ENCODE peak calls at places on chromosomes 6 and 20, in seven cellular contexts. One of them, this sample, is unnamed.
A peak's percentile ranks its signal among the peaks of the same experiment; 100 is the strongest.

GRCh38 chr6:32152414-32153251 is 894 bp upstream of the PRRT1 start:
- DNase-seq in pancreas: no peak
- DNase-seq in spleen: no peak
- DNase-seq in tibial nerve: no peak
- DNase-seq in stomach: peak; percentile 28
- DNase-seq in HCT116: no peak
- DNase-seq in right atrium auricular region: no peak
- DNase-seq in this sample: no peak

GRCh38 chr6:6920114-6920983 is 187.4 kb upstream of the RREB1 start:
- DNase-seq in pancreas: no peak
- DNase-seq in spleen: no peak
- DNase-seq in tibial nerve: no peak
- DNase-seq in stomach: no peak
- DNase-seq in HCT116: no peak
- DNase-seq in right atrium auricular region: no peak
- DNase-seq in this sample: no peak

GRCh38 chr6:17490724-17491123 is 97.3 kb downstream of the CAP2 start:
- DNase-seq in pancreas: no peak
- DNase-seq in spleen: no peak
- DNase-seq in tibial nerve: no peak
- DNase-seq in stomach: no peak
- DNase-seq in HCT116: no peak
- DNase-seq in right atrium auricular region: no peak
- DNase-seq in this sample: no peak

GRCh38 chr6:35400901-35401311 is 51.2 kb upstream of the FANCE start:
- DNase-seq in pancreas: no peak
- DNase-seq in spleen: no peak
- DNase-seq in tibial nerve: no peak
- DNase-seq in stomach: peak; percentile 77
- DNase-seq in HCT116: peak; percentile 79
- DNase-seq in right atrium auricular region: no peak
- DNase-seq in this sample: no peak

GRCh38 chr6:168939771-168940170 is 313.9 kb downstream of the THBS2 start:
- DNase-seq in pancreas: no peak
- DNase-seq in spleen: no peak
- DNase-seq in tibial nerve: no peak
- DNase-seq in stomach: no peak
- DNase-seq in HCT116: no peak
- DNase-seq in right atrium auricular region: no peak
- DNase-seq in this sample: no peak

GRCh38 chr6:170075659-170076223 is 215.1 kb downstream of the DLL1 start:
- DNase-seq in pancreas: no peak
- DNase-seq in spleen: peak; percentile 67
- DNase-seq in tibial nerve: no peak
- DNase-seq in stomach: peak; percentile 21
- DNase-seq in HCT116: no peak
- DNase-seq in right atrium auricular region: no peak
- DNase-seq in this sample: no peak

GRCh38 chr6:13187692-13188091 is 140.6 kb downstream of the TBC1D7 start:
- DNase-seq in pancreas: no peak
- DNase-seq in spleen: no peak
- DNase-seq in tibial nerve: no peak
- DNase-seq in stomach: no peak
- DNase-seq in HCT116: no peak
- DNase-seq in right atrium auricular region: no peak
- DNase-seq in this sample: no peak

GRCh38 chr6:166058064-166058739 is 109.4 kb downstream of the TBXT start:
- DNase-seq in pancreas: peak; percentile 36
- DNase-seq in spleen: no peak
- DNase-seq in tibial nerve: no peak
- DNase-seq in stomach: no peak
- DNase-seq in HCT116: no peak
- DNase-seq in right atrium auricular region: no peak
- DNase-seq in this sample: no peak

GRCh38 chr20:37327748-37328147 is 18.2 kb upstream of the SRC start:
- DNase-seq in pancreas: no peak
- DNase-seq in spleen: peak; percentile 47
- DNase-seq in tibial nerve: peak; percentile 75
- DNase-seq in stomach: peak; percentile 47
- DNase-seq in HCT116: no peak
- DNase-seq in right atrium auricular region: peak; percentile 94
- DNase-seq in this sample: peak; percentile 62

GRCh38 chr6:116969211-116969863 is 92.3 kb downstream of the RFX6 start:
- DNase-seq in pancreas: peak; percentile 17
- DNase-seq in spleen: no peak
- DNase-seq in tibial nerve: no peak
- DNase-seq in stomach: peak; percentile 26
- DNase-seq in HCT116: peak; percentile 57
- DNase-seq in right atrium auricular region: no peak
- DNase-seq in this sample: no peak

GRCh38 chr6:27834384-27834783 is 77.8 kb downstream of the OR2B2 start:
- DNase-seq in pancreas: no peak
- DNase-seq in spleen: no peak
- DNase-seq in tibial nerve: no peak
- DNase-seq in stomach: no peak
- DNase-seq in HCT116: no peak
- DNase-seq in right atrium auricular region: no peak
- DNase-seq in this sample: no peak

GRCh38 chr6:101086473-101086872 is 205.3 kb upstream of the ASCC3 start:
- DNase-seq in pancreas: no peak
- DNase-seq in spleen: no peak
- DNase-seq in tibial nerve: no peak
- DNase-seq in stomach: no peak
- DNase-seq in HCT116: no peak
- DNase-seq in right atrium auricular region: no peak
- DNase-seq in this sample: no peak

GRCh38 chr20:4026093-4026601 is 10.8 kb upstream of the RNF24 start:
- DNase-seq in pancreas: no peak
- DNase-seq in spleen: no peak
- DNase-seq in tibial nerve: no peak
- DNase-seq in stomach: no peak
- DNase-seq in HCT116: no peak
- DNase-seq in right atrium auricular region: peak; percentile 55
- DNase-seq in this sample: no peak

GRCh38 chr6:143884161-143884560 is 19.9 kb downstream of the ZC2HC1B start:
- DNase-seq in pancreas: no peak
- DNase-seq in spleen: no peak
- DNase-seq in tibial nerve: no peak
- DNase-seq in stomach: no peak
- DNase-seq in HCT116: no peak
- DNase-seq in right atrium auricular region: no peak
- DNase-seq in this sample: no peak

GRCh38 chr6:57222684-57223077 is 574 bp upstream of the RAB23 start:
- DNase-seq in pancreas: no peak
- DNase-seq in spleen: no peak
- DNase-seq in tibial nerve: no peak
- DNase-seq in stomach: no peak
- DNase-seq in HCT116: no peak
- DNase-seq in right atrium auricular region: no peak
- DNase-seq in this sample: no peak

GRCh38 chr20:40532103-40532502 is 156.9 kb downstream of the MAFB start:
- DNase-seq in pancreas: no peak
- DNase-seq in spleen: no peak
- DNase-seq in tibial nerve: no peak
- DNase-seq in stomach: no peak
- DNase-seq in HCT116: peak; percentile 48
- DNase-seq in right atrium auricular region: no peak
- DNase-seq in this sample: no peak

GRCh38 chr6:124226396-124226795 is 422.7 kb downstream of the NKAIN2 start:
- DNase-seq in pancreas: no peak
- DNase-seq in spleen: no peak
- DNase-seq in tibial nerve: no peak
- DNase-seq in stomach: no peak
- DNase-seq in HCT116: no peak
- DNase-seq in right atrium auricular region: no peak
- DNase-seq in this sample: no peak

GRCh38 chr6:90123796-90124195 is 172.8 kb downstream of the BACH2 start:
- DNase-seq in pancreas: no peak
- DNase-seq in spleen: no peak
- DNase-seq in tibial nerve: no peak
- DNase-seq in stomach: no peak
- DNase-seq in HCT116: no peak
- DNase-seq in right atrium auricular region: no peak
- DNase-seq in this sample: no peak

GRCh38 chr6:27582928-27583725 is 110.2 kb upstream of the ZNF184 start:
- DNase-seq in pancreas: no peak
- DNase-seq in spleen: no peak
- DNase-seq in tibial nerve: no peak
- DNase-seq in stomach: no peak
- DNase-seq in HCT116: no peak
- DNase-seq in right atrium auricular region: no peak
- DNase-seq in this sample: no peak

GRCh38 chr6:33199687-33200233 is 705 bp downstream of the RXRB start:
- DNase-seq in pancreas: peak; percentile 78
- DNase-seq in spleen: peak; percentile 94
- DNase-seq in tibial nerve: no peak
- DNase-seq in stomach: peak; percentile 75
- DNase-seq in HCT116: peak; percentile 74
- DNase-seq in right atrium auricular region: peak; percentile 68
- DNase-seq in this sample: peak; percentile 79

GRCh38 chr20:11891081-11891826 is 26.4 kb upstream of the BTBD3 start:
- DNase-seq in pancreas: peak; percentile 57
- DNase-seq in spleen: peak; percentile 81
- DNase-seq in tibial nerve: no peak
- DNase-seq in stomach: peak; percentile 51
- DNase-seq in HCT116: no peak
- DNase-seq in right atrium auricular region: no peak
- DNase-seq in this sample: peak; percentile 41

GRCh38 chr20:31239139-31239538 is 18.3 kb upstream of the DEFB115 start:
- DNase-seq in pancreas: no peak
- DNase-seq in spleen: no peak
- DNase-seq in tibial nerve: no peak
- DNase-seq in stomach: no peak
- DNase-seq in HCT116: no peak
- DNase-seq in right atrium auricular region: no peak
- DNase-seq in this sample: no peak

GRCh38 chr20:31237763-31238162 is 19.7 kb upstream of the DEFB115 start:
- DNase-seq in pancreas: no peak
- DNase-seq in spleen: no peak
- DNase-seq in tibial nerve: no peak
- DNase-seq in stomach: no peak
- DNase-seq in HCT116: no peak
- DNase-seq in right atrium auricular region: no peak
- DNase-seq in this sample: no peak

GRCh38 chr20:31236953-31237352 is 20.5 kb upstream of the DEFB115 start:
- DNase-seq in pancreas: no peak
- DNase-seq in spleen: no peak
- DNase-seq in tibial nerve: no peak
- DNase-seq in stomach: no peak
- DNase-seq in HCT116: no peak
- DNase-seq in right atrium auricular region: no peak
- DNase-seq in this sample: no peak
- H3K9me3 ChIP-seq in pancreas: no peaks in the 10 kb centered on the region
- H3K9me3 ChIP-seq in spleen: peaks cover 100% of the 10 kb centered on the region
- H3K9me3 ChIP-seq in tibial nerve: peaks cover 4% of the 10 kb centered on the region
- H3K9me3 ChIP-seq in stomach: peaks cover 40% of the 10 kb centered on the region
- H3K9me3 ChIP-seq in HCT116: peaks cover 91% of the 10 kb centered on the region
- H3K9me3 ChIP-seq in right atrium auricular region: peaks cover 78% of the 10 kb centered on the region
- H3K9me3 ChIP-seq in this sample: peaks cover 8% of the 10 kb centered on the region

GRCh38 chr20:15699431-15700146 is 873.7 kb downstream of the KIF16B start:
- DNase-seq in pancreas: no peak
- DNase-seq in spleen: no peak
- DNase-seq in tibial nerve: no peak
- DNase-seq in stomach: no peak
- DNase-seq in HCT116: no peak
- DNase-seq in right atrium auricular region: no peak
- DNase-seq in this sample: no peak
- H3K4me3 ChIP-seq in pancreas: no peak overlapping the region
- H3K4me3 ChIP-seq in spleen: no peak overlapping the region
- H3K4me3 ChIP-seq in tibial nerve: no peak overlapping the region
- H3K4me3 ChIP-seq in stomach: no peak overlapping the region
- H3K4me3 ChIP-seq in HCT116: no peak overlapping the region
- H3K4me3 ChIP-seq in right atrium auricular region: no peak overlapping the region
- H3K4me3 ChIP-seq in this sample: no peak overlapping the region

GRCh38 chr20:805713-806112 is 27.8 kb upstream of the FAM110A start:
- DNase-seq in pancreas: no peak
- DNase-seq in spleen: no peak
- DNase-seq in tibial nerve: no peak
- DNase-seq in stomach: no peak
- DNase-seq in HCT116: peak; percentile 48
- DNase-seq in right atrium auricular region: no peak
- DNase-seq in this sample: no peak
- H3K9me3 ChIP-seq in pancreas: no peaks in the 10 kb centered on the region
- H3K9me3 ChIP-seq in spleen: peaks cover 35% of the 10 kb centered on the region
- H3K9me3 ChIP-seq in tibial nerve: no peaks in the 10 kb centered on the region
- H3K9me3 ChIP-seq in stomach: no peaks in the 10 kb centered on the region
- H3K9me3 ChIP-seq in HCT116: peaks cover 17% of the 10 kb centered on the region
- H3K9me3 ChIP-seq in right atrium auricular region: peaks cover 8% of the 10 kb centered on the region
- H3K9me3 ChIP-seq in this sample: peaks cover 4% of the 10 kb centered on the region

DNA sequence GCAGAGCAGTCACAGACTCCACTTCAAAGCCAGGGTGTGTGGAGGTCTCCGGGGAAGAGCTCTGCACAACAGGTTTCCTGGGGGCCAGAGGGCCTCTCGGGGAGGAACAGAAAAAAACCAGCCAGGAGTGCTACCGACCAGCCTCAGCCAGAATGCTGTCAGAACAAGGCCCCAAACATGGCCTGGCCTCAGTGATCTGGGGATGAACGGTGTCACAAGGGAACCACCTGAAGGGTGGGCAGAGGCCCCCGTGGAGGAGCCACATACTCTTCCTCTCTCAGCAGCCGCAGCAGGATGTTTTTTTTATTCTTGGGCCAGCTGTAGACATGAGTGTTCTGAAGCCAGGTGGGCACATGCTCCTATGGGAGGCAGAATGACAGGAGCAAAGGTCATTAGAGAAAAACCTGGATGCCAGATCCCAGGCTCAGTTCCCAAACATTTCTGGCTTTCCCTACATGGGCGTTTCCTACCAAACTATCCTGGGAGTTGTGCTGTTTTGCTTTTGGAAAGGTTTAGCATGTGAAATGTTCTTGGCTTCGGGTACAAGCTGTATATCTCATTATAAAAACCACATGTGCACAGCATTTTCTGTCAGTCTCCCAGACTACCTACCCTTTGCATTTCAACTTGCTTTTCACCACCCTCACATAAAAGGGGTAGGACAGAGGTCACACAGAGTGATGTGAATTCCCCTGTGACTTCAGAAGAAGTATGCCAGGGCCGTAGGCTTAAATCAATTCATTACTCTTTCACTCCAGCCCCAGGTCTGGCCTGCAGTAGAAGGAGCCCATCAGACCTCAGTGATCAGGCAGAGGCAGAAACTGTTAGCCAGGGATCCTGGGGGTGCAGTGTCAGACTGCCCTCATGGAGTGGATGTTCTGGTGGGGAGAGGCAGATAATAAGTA is 46.2 kb downstream of the TRAF3IP2 start:
- DNase-seq in pancreas: no peak
- DNase-seq in spleen: no peak
- DNase-seq in tibial nerve: no peak
- DNase-seq in stomach: no peak
- DNase-seq in HCT116: no peak
- DNase-seq in right atrium auricular region: no peak
- DNase-seq in this sample: no peak
- H3K4me3 ChIP-seq in pancreas: no peak overlapping the region
- H3K4me3 ChIP-seq in spleen: no peak overlapping the region
- H3K4me3 ChIP-seq in tibial nerve: no peak overlapping the region
- H3K4me3 ChIP-seq in stomach: no peak overlapping the region
- H3K4me3 ChIP-seq in HCT116: no peak overlapping the region
- H3K4me3 ChIP-seq in right atrium auricular region: no peak overlapping the region
- H3K4me3 ChIP-seq in this sample: no peak overlapping the region